ENCODE peak calls at places on chromosomes 6 and 20, in seven cellular contexts. Y, H, T, P, B, A and C are unnamed samples.

GRCh38 chr6:42958125-42958524 is 2.4 kb upstream of the GNMT start:
- DNase-seq in T (no peak), A (no peak), B (no peak), H (no peak), P (no peak), Y (no peak), C (no peak)

GRCh38 chr20:57203986-57204385 is 62.5 kb downstream of the BMP7 start:
- DNase-seq in B (no peak), H (no peak), T (no peak), Y (no peak), A (no peak), P (no peak), C (no peak)

GRCh38 chr20:24987244-24987643 is 5.3 kb downstream of the APMAP start:
- DNase-seq in T (no peak), H (no peak), B (peak), Y (no peak), A (peak), P (no peak), C (no peak)

GRCh38 chr6:90113389-90113788 is 183.3 kb downstream of the BACH2 start:
- DNase-seq in T (no peak), A (no peak), H (no peak), B (no peak), P (no peak), Y (no peak), C (no peak)

GRCh38 chr6:130517444-130517931 is 151.7 kb downstream of the TMEM200A start:
- DNase-seq in A (no peak), Y (peak), H (no peak), T (no peak), P (no peak), B (peak), C (no peak)

GRCh38 chr6:24899647-24900325 is 36.0 kb downstream of the RIPOR2 start:
- DNase-seq in H (no peak), P (no peak), T (no peak), A (no peak), B (no peak), Y (no peak), C (no peak)

GRCh38 chr6:152338335-152339125 is 298.6 kb downstream of the SYNE1 start:
- DNase-seq in A (no peak), P (peak), Y (peak), B (peak), H (peak), T (no peak), C (no peak)

GRCh38 chr6:16477367-16478149 is 239.2 kb downstream of the GMPR start:
- DNase-seq in A (peak), T (no peak), B (no peak), H (no peak), Y (no peak), P (no peak), C (no peak)

GRCh38 chr6:152161501-152161900 is 354.0 kb downstream of the ESR1 start:
- DNase-seq in Y (peak), B (peak), A (no peak), H (no peak), P (no peak), T (no peak), C (no peak)

GRCh38 chr20:23596856-23597255 is 8.9 kb downstream of the CST9 start:
- DNase-seq in P (no peak), B (no peak), Y (no peak), H (no peak), T (no peak), A (no peak), C (no peak)

GRCh38 chr20:45861157-45862075 is 4.0 kb downstream of the ZSWIM3 start:
- DNase-seq in B (no peak), P (no peak), Y (no peak), H (peak), A (no peak), T (peak), C (peak)